ENCODE peak calls at places on chromosomes 2 and 18, in four cellular contexts. C is GM12878, Q is HepG2, M is H1. T is an unnamed sample.

GRCh38 chr18:50281972-50282520 is 723 bp upstream of the MBD1 start:
- DNase-seq in C (no peak), Q (no peak), M (no peak), T (no peak)

GRCh38 chr2:127351603-127352002 is 36.2 kb downstream of the MAP3K2 start:
- DNase-seq in C (no peak), Q (no peak), M (no peak), T (no peak)

GRCh38 chr2:14952383-14952782 is 319.9 kb downstream of the LRATD1 start:
- DNase-seq in C (no peak), Q (no peak), M (no peak), T (no peak)

GRCh38 chr2:23844905-23845304 is 82.0 kb downstream of the ATAD2B start:
- DNase-seq in C (no peak), Q (no peak), M (no peak), T (no peak)

GRCh38 chr18:905307-905947 is 756 bp downstream of the ADCYAP1 start:
- DNase-seq in C (no peak), Q (no peak), M (peak; percentile 63), T (no peak)

GRCh38 chr2:175398848-175399247 is 217.3 kb upstream of the ATP5MC3 start:
- DNase-seq in C (no peak), Q (no peak), M (no peak), T (no peak)

GRCh38 chr2:15744820-15745219 is 153.2 kb downstream of the DDX1 start:
- DNase-seq in C (no peak), Q (no peak), M (no peak), T (no peak)

GRCh38 chr18:36673452-36673851 is 155.3 kb downstream of the TPGS2 start:
- DNase-seq in C (no peak), Q (no peak), M (no peak), T (no peak)

GRCh38 chr18:58562146-58562998 is 66.5 kb downstream of the ALPK2 start:
- DNase-seq in C (no peak), Q (no peak), M (no peak), T (no peak)

GRCh38 chr18:48806551-48807261 is 144.1 kb downstream of the SMAD7 start:
- DNase-seq in C (no peak), Q (no peak), M (peak; percentile 35), T (no peak)

DNA sequence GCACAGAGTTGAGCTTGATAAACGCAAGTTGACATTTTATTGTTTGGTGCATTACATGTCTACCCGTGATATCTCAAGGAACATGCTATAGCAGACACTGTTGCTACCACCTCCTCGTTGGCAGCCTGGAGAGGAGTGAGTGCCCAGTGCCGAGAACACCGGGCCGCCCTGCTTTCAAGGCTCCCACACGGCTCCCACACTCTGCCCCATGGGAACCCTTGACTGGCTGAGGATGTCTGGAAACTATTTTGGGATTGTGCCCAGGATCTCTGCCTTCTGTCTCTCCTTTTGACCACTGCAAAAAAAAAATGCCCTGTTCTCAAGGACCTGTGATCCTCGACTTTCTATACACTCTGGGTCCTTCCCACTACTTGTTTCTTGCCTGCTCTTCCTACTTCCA is 21.1 kb downstream of the TET3 start:
- DNase-seq in C (no peak), Q (no peak), M (no peak), T (no peak)
- H3K4me3 ChIP-seq in C (no peak overlapping the region), Q (no peak overlapping the region), M (no peak overlapping the region), T (no peak overlapping the region)

GRCh38 chr2:197786010-197786877 is 1.1 kb upstream of the BOLL start:
- DNase-seq in C (no peak), Q (no peak), M (peak; percentile 92), T (peak; percentile 76)
- TF ChIP-seq ZNF274 in C (no peak), Q (no peak), M (no peak), T (no peak)

DNA sequence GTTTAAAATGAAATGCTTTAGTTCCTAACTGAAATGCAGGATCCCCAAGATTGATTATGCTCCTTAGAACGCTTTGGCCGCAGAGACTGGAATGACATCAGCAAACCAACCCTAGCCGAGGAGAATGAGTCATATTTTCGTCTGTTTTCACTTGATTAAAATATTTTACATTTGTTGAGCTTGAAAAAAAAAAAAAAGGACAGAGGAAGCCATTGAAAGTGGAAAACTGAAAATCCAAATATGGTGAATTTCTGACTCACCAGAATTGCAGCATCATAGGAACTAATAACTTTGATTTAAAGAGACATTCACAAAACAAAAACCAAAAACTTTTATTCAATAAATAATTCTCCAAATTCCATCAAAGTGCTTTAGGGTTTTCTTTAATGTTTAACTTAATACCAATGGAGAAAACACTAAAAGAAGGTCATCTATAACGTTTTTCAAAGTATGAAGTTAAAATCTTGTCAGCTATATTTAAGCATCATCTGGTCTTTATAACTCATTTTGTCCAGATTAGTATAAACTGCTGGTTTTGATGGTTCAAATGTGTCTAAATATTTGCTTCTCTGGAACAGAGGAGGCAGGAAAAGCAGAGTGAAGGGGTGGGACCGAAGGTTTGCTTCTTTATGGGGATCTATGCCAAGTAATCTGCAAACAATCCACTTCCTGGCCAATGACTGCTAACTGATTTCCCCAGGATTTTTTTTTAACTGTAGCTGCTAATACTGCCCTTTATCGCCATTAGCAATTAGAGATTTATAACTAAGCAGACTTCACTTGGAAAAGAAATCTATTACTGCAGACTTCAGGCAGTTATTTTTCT is 30.9 kb upstream of the COL5A2 start:
- DNase-seq in C (no peak), Q (no peak), M (no peak), T (no peak)
- TF ChIP-seq SUZ12 in C (no peak), Q (no peak), M (no peak), T (no peak)

DNA sequence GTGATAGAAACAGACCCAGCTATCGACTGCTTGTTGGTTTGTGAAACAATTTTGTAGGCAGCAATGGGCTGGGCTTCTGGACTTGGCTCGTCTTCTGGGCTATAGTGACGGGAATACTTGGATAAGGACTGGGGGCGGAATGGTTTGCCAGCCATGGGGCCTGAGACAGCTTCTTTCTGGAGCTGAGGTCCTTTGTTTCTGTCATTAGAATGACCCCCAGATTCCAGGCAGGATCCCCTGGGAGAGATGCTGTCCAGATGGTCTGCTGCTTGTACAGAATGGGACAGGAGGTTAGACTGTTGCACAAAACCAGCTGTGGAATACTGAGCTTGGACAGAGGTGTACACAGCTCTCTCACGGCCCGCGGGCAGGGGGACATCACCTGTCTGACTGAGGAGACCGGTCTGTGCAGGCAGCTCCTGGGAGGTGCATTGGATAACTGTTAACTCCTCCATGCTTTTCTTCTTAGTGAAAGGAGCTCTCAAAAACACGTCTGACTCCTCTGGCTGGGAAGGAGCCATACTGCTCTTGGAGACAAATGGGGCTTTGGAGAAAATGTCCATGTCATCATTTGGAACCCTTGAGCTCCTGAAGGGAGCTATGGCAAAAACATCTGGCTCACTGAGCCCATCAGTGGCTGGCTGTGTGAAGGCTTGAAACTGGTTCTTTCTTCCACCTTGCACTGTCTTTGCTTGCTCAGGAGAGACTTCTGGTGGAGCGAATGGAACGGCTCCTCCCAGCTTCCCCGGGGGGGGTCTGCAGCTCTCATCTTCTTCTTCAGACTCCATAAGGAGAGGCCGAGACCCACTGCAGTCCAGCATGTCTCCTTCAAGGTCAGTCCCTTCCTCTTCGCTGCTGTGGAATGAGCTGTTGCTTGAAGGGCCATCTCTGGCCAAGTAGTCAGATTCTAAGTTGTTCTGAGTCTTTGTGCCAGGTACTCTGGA is 28.6 kb upstream of the NFU1 start:
- DNase-seq in C (no peak), Q (no peak), M (no peak), T (no peak)
- H3K4me3 ChIP-seq in C (no peak overlapping the region), Q (no peak overlapping the region), M (no peak overlapping the region), T (no peak overlapping the region)

GRCh38 chr2:62038980-62039771 is 133.7 kb downstream of the COMMD1 start:
- DNase-seq in C (peak; percentile 98), Q (no peak), M (no peak), T (no peak)
- TF ChIP-seq ZNF274 in C (no peak), Q (no peak), M (no peak), T (no peak)

GRCh38 chr18:37710731-37711130 is 145.1 kb upstream of the CELF4 start:
- DNase-seq in C (no peak), Q (no peak), M (no peak), T (no peak)

GRCh38 chr18:37709740-37710139 is 144.1 kb upstream of the CELF4 start:
- DNase-seq in C (no peak), Q (no peak), M (no peak), T (no peak)

GRCh38 chr18:37712776-37713175 is 147.2 kb upstream of the CELF4 start:
- DNase-seq in C (no peak), Q (no peak), M (no peak), T (no peak)

GRCh38 chr18:37714621-37715020 is 149.0 kb upstream of the CELF4 start:
- DNase-seq in C (no peak), Q (no peak), M (no peak), T (no peak)

GRCh38 chr18:37711990-37712389 is 146.4 kb upstream of the CELF4 start:
- DNase-seq in C (no peak), Q (no peak), M (no peak), T (no peak)
- TF ChIP-seq SUZ12 in C (no peak), Q (no peak), M (no peak), T (no peak)

GRCh38 chr2:27752551-27753237 is 18.8 kb upstream of the MRPL33 start:
- DNase-seq in C (no peak), Q (peak; percentile 87), M (peak; percentile 77), T (no peak)
- H3K4me3 ChIP-seq in C (no peak overlapping the region), Q (peak overlapping the region; percentile 82), M (peak overlapping the region; percentile 43), T (peak overlapping the region; percentile 16)

GRCh38 chr2:223532161-223532560 is 70.0 kb downstream of the SCG2 start:
- DNase-seq in C (no peak), Q (no peak), M (no peak), T (no peak)
- TF ChIP-seq ZNF274 in C (no peak), Q (no peak), M (no peak), T (no peak)

GRCh38 chr2:64338910-64339500 is 115.0 kb upstream of the LGALSL start:
- DNase-seq in C (no peak), Q (no peak), M (no peak), T (no peak)
- TF ChIP-seq SUZ12 in C (no peak), Q (no peak), M (no peak), T (no peak)

DNA sequence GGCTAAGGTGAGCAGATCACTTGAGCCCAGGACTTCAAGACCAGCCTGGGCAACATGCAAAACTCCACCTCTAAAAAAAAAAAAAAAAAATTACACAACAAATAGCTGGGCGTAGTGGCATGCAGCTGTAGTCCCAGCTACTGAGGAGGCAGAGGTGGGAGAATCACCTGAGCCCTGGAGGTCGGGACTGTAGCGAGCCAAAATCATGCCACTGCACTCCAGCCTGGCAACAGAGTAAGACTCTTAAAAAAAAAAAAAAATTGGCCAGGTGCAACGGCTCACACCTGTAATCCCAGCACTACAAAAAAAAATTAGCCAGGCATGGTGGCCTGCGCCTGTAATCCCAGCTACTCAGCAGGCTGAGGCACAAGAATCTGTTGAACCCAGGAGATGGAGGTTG is 7.3 kb downstream of the STARD7 start:
- DNase-seq in C (no peak), Q (no peak), M (no peak), T (no peak)
- H3K4me3 ChIP-seq in C (no peak overlapping the region), Q (no peak overlapping the region), M (no peak overlapping the region), T (no peak overlapping the region)

T was measured in NT2/D1.